ENCODE peak calls at places on chromosomes 12 and 14, in five cellular contexts. G is OCI-LY7; Q is naive thymus-derived CD4-positive, alpha-beta T cell; Z is stimulated activated CD8-positive, alpha-beta memory T cell treated with anti-CD3 and anti-CD28 coated beads, Interleukin-12 subunit alpha, Interleukin-12 subunit beta, amount 100 ng/mL, for 4 hours; E is CD8-positive, alpha-beta memory T cell. F is an unnamed sample.

GRCh38 chr12:111976291-111976690 is 36.7 kb downstream of the TMEM116 start:
- DNase-seq in G (no peak), Q (no peak), Z (no peak), E (no peak), F (no peak)

GRCh38 chr12:26789731-26790644 is 43.0 kb downstream of the ITPR2 start:
- DNase-seq in G (no peak), Q (no peak), Z (no peak), E (no peak), F (no peak)

GRCh38 chr14:86015916-86016315 is 486.0 kb downstream of the FLRT2 start:
- DNase-seq in G (no peak), Q (no peak), Z (no peak), E (no peak), F (no peak)

GRCh38 chr14:36852853-36853634 is 191.4 kb downstream of the PAX9 start:
- DNase-seq in G (no peak), Q (no peak), Z (no peak), E (no peak), F (no peak)

GRCh38 chr12:3587402-3588013 is 96.5 kb downstream of the PRMT8 start:
- DNase-seq in G (no peak), Q (no peak), Z (no peak), E (no peak), F (no peak)

GRCh38 chr12:111068281-111068680 is 147.9 kb upstream of the MYL2 start:
- DNase-seq in G (no peak), Q (peak; percentile 66), Z (no peak), E (peak; percentile 72), F (no peak)

GRCh38 chr12:120346031-120346430 is 18.5 kb upstream of the PLA2G1B start:
- DNase-seq in G (no peak), Q (no peak), Z (no peak), E (no peak), F (no peak)

GRCh38 chr12:2498961-2499500 is 295.7 kb upstream of the FKBP4 start:
- DNase-seq in G (peak; percentile 1), Q (no peak), Z (no peak), E (no peak), F (no peak)

GRCh38 chr12:32302218-32302826 is 97.0 kb upstream of the FGD4 start:
- DNase-seq in G (peak; percentile 89), Q (no peak), Z (no peak), E (peak; percentile 5), F (peak; percentile 58)

GRCh38 chr14:60590907-60591510 is 58.3 kb downstream of the SIX1 start:
- DNase-seq in G (no peak), Q (no peak), Z (no peak), E (no peak), F (no peak)

F was measured in RKO.